ENCODE peak calls at places on chromosomes 7 and 10, in seven cellular contexts. P is A549, C is mesothelial cell of epicardium, D is body of pancreas, J is GM13976, X is fibroblast of pulmonary artery, W is Calu3. Y is an unnamed sample.

GRCh38 chr10:92377962-92378361 is 87.0 kb downstream of the MARCHF5 start:
- DNase-seq in P (no peak), C (no peak), D (no peak), J (no peak), X (no peak), W (no peak), Y (no peak)

GRCh38 chr10:63083904-63084689 is 49.0 kb upstream of the NRBF2 start:
- DNase-seq in P (peak), C (no peak), D (peak), J (peak), X (peak), W (peak), Y (peak)

GRCh38 chr7:41886257-41886905 is 183.5 kb upstream of the INHBA start:
- DNase-seq in P (no peak), C (no peak), D (peak), J (no peak), X (peak), W (no peak), Y (no peak)

GRCh38 chr7:24608504-24608903 is 35.3 kb downstream of the PALS2 start:
- DNase-seq in P (no peak), C (no peak), D (no peak), J (no peak), X (no peak), W (no peak), Y (no peak)

GRCh38 chr10:80459047-80459865 is 5.1 kb downstream of the TSPAN14 start:
- DNase-seq in P (no peak), C (no peak), D (peak), J (peak), X (peak), W (peak), Y (peak)

GRCh38 chr10:79055892-79056291 is 12.9 kb upstream of the ZMIZ1 start:
- DNase-seq in P (no peak), C (no peak), D (no peak), J (no peak), X (no peak), W (no peak), Y (no peak)

GRCh38 chr10:48535416-48536225 is 69.3 kb downstream of the ARHGAP22 start:
- DNase-seq in P (no peak), C (no peak), D (no peak), J (no peak), X (no peak), W (no peak), Y (no peak)

GRCh38 chr10:43049081-43049551 is 27.8 kb upstream of the RET start:
- DNase-seq in P (no peak), C (no peak), D (no peak), J (no peak), X (no peak), W (no peak), Y (no peak)

GRCh38 chr10:43254881-43255643 is 11.8 kb downstream of the RASGEF1A start:
- DNase-seq in P (no peak), C (no peak), D (no peak), J (peak), X (no peak), W (no peak), Y (no peak)

GRCh38 chr7:155164316-155164715 is 94.2 kb downstream of the HTR5A start:
- DNase-seq in P (no peak), C (no peak), D (no peak), J (no peak), X (no peak), W (no peak), Y (no peak)

GRCh38 chr10:19245889-19246841 is 197.6 kb downstream of the MALRD1 start:
- DNase-seq in P (no peak), C (no peak), D (no peak), J (no peak), X (peak), W (no peak), Y (no peak)

GRCh38 chr10:53025172-53025651 is 252.6 kb upstream of the MBL2 start:
- DNase-seq in P (no peak), C (no peak), D (peak), J (no peak), X (peak), W (no peak), Y (no peak)

GRCh38 chr10:46035923-46036849 is 5.8 kb upstream of the NCOA4 start:
- DNase-seq in P (no peak), C (no peak), D (no peak), J (no peak), X (no peak), W (no peak), Y (no peak)

GRCh38 chr7:157570531-157571200 is 233.9 kb downstream of the DNAJB6 start:
- DNase-seq in P (no peak), C (no peak), D (no peak), J (no peak), X (no peak), W (no peak), Y (no peak)

GRCh38 chr7:38296059-38296857 is 22.8 kb upstream of the TARP start:
- DNase-seq in P (no peak), C (no peak), D (no peak), J (no peak), X (no peak), W (no peak), Y (no peak)

GRCh38 chr10:108166401-108166800 is 1001.9 kb upstream of the SORCS1 start:
- DNase-seq in P (no peak), C (no peak), D (no peak), J (no peak), X (no peak), W (no peak), Y (no peak)

GRCh38 chr7:127845497-127846214 is 185.6 kb downstream of the LRRC4 start:
- DNase-seq in P (no peak), C (no peak), D (no peak), J (no peak), X (no peak), W (no peak), Y (no peak)

GRCh38 chr7:32415936-32416335 is 74.2 kb downstream of the LSM5 start:
- DNase-seq in P (no peak), C (no peak), D (no peak), J (no peak), X (no peak), W (no peak), Y (no peak)

GRCh38 chr7:156257904-156258303 is 382.7 kb upstream of the RNF32 start:
- DNase-seq in P (no peak), C (no peak), D (no peak), J (no peak), X (no peak), W (no peak), Y (no peak)

GRCh38 chr7:12092499-12093130 is 118.5 kb upstream of the TMEM106B start:
- DNase-seq in P (no peak), C (no peak), D (no peak), J (no peak), X (peak), W (no peak), Y (no peak)

GRCh38 chr7:105988277-105988676 is 25.2 kb downstream of the CDHR3 start:
- DNase-seq in P (no peak), C (no peak), D (no peak), J (no peak), X (no peak), W (no peak), Y (no peak)

GRCh38 chr7:156962145-156962544 is 12.6 kb downstream of the NOM1 start:
- DNase-seq in P (no peak), C (no peak), D (no peak), J (no peak), X (no peak), W (no peak), Y (no peak)

GRCh38 chr10:43075612-43076003 is 1.3 kb upstream of the RET start:
- DNase-seq in P (peak), C (no peak), D (no peak), J (no peak), X (no peak), W (peak), Y (peak)

GRCh38 chr7:99607548-99607947 is 9.2 kb upstream of the ZSCAN25 start:
- DNase-seq in P (no peak), C (no peak), D (no peak), J (no peak), X (no peak), W (no peak), Y (no peak)

GRCh38 chr10:114565066-114565465 is 93.0 kb downstream of the ABLIM1 start:
- DNase-seq in P (no peak), C (no peak), D (no peak), J (no peak), X (no peak), W (no peak), Y (no peak)

GRCh38 chr7:130896051-130896881 is 162.3 kb upstream of the KLF14 start:
- DNase-seq in P (no peak), C (no peak), D (no peak), J (no peak), X (peak), W (no peak), Y (no peak)

GRCh38 chr10:124306922-124307371 is 111.8 kb downstream of the OAT start:
- DNase-seq in P (no peak), C (no peak), D (no peak), J (no peak), X (no peak), W (no peak), Y (no peak)

GRCh38 chr7:43942997-43943701 is 16.9 kb downstream of the UBE2D4 start:
- DNase-seq in P (no peak), C (no peak), D (peak), J (no peak), X (no peak), W (peak), Y (no peak)

GRCh38 chr7:148609045-148609725 is 18.6 kb downstream of the C7orf33 start:
- DNase-seq in P (no peak), C (no peak), D (no peak), J (no peak), X (peak), W (no peak), Y (no peak)

GRCh38 chr10:114576132-114576487 is 82.0 kb downstream of the ABLIM1 start:
- DNase-seq in P (no peak), C (no peak), D (no peak), J (no peak), X (no peak), W (no peak), Y (no peak)

GRCh38 chr10:4234661-4235060 is 449.7 kb upstream of the KLF6 start:
- DNase-seq in P (no peak), C (no peak), D (no peak), J (no peak), X (peak), W (no peak), Y (no peak)

GRCh38 chr10:5555031-5555510 is 30.3 kb downstream of the CALML3 start:
- DNase-seq in P (no peak), C (no peak), D (no peak), J (no peak), X (no peak), W (no peak), Y (no peak)

GRCh38 chr7:106418094-106418493 is 133.3 kb upstream of the NAMPT start:
- DNase-seq in P (no peak), C (no peak), D (peak), J (no peak), X (peak), W (peak), Y (no peak)

GRCh38 chr7:74185636-74186035 is 11.5 kb downstream of the EIF4H start:
- DNase-seq in P (no peak), C (no peak), D (no peak), J (no peak), X (peak), W (no peak), Y (no peak)

GRCh38 chr7:74183142-74183541 is 9.0 kb downstream of the EIF4H start:
- DNase-seq in P (no peak), C (no peak), D (peak), J (no peak), X (no peak), W (no peak), Y (no peak)

GRCh38 chr7:74182453-74183090 is 8.4 kb downstream of the EIF4H start:
- DNase-seq in P (no peak), C (no peak), D (peak), J (no peak), X (no peak), W (no peak), Y (no peak)

GRCh38 chr7:74185016-74185415 is 10.9 kb downstream of the EIF4H start:
- DNase-seq in P (no peak), C (no peak), D (no peak), J (no peak), X (no peak), W (no peak), Y (no peak)

DNA sequence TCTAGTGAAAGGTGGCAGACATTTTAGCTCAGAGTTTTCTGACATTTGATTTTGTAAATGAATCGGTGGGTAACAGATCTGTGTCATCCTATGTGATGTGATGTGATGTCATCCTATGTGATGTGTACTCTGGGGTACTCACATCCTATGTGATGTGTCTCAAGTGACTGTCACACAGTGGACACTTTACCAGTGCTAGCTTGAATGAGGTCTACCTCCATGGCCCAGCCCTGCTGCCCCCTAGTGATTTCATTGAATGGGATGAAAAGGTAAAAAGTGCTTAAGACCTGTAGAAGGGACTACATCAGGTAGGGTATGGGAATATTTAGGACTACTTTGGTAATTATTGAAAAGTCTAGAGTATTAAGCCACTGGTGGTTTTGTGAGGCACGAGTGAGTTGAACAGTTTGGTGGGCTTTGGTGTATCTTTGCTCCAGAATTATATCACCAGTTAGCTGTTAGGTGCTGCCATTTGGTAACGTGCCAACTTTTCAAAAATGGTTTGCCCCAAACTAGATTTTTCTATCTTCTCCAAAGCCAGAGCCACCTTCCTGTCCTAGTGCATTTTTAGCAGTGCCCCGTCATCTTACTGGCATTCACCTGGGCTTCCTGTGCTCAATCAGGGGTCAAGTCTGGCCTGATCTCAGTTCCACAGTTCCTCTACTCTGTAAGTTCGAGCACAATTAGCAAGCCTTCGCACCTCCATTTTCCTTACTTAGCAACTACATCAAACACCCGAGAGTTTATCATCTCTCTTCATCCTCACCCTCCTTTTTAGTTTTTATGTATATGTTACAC is 9.7 kb downstream of the EIF4H start:
- DNase-seq in P (peak), C (no peak), D (peak), J (no peak), X (no peak), W (peak), Y (no peak)
- TF ChIP-seq CTCF in P (peak), C (no peak), D (peak), J (peak), X (peak), W (no peak), Y (peak)

DNA sequence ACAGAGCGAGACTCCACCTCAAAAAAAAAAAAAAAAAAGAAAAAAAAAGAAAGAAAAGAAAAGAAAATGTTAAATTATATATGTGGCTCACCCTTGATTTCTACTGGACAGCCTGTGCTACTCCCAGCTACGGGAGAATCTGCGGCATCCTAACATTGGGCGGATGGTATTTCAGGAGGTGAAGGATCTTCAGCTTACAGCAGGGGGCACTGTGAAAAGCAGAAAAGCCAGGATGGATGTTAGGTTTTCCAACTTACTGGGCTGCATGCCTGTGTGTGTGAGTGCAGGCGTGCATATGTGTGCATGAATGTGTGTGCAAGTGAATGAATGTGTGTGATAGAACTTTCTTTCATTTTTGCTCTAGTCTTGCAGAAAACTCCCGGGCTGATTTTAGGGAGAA is 1066.5 kb downstream of the TYW1 start:
- DNase-seq in P (no peak), C (no peak), D (no peak), J (no peak), X (no peak), W (no peak), Y (no peak)
- TF ChIP-seq CTCF in P (peak), C (peak), D (peak), J (no peak), X (no peak), W (no peak), Y (peak)

GRCh38 chr7:3924277-3924676 is 623.2 kb downstream of the SDK1 start:
- DNase-seq in P (no peak), C (no peak), D (no peak), J (no peak), X (no peak), W (no peak), Y (no peak)

GRCh38 chr7:3917466-3917865 is 616.4 kb downstream of the SDK1 start:
- DNase-seq in P (no peak), C (no peak), D (no peak), J (no peak), X (no peak), W (peak), Y (no peak)

GRCh38 chr7:3918576-3918975 is 617.5 kb downstream of the SDK1 start:
- DNase-seq in P (no peak), C (no peak), D (no peak), J (no peak), X (no peak), W (no peak), Y (no peak)

GRCh38 chr7:3923307-3923918 is 622.4 kb downstream of the SDK1 start:
- DNase-seq in P (no peak), C (no peak), D (peak), J (no peak), X (no peak), W (no peak), Y (no peak)

DNA sequence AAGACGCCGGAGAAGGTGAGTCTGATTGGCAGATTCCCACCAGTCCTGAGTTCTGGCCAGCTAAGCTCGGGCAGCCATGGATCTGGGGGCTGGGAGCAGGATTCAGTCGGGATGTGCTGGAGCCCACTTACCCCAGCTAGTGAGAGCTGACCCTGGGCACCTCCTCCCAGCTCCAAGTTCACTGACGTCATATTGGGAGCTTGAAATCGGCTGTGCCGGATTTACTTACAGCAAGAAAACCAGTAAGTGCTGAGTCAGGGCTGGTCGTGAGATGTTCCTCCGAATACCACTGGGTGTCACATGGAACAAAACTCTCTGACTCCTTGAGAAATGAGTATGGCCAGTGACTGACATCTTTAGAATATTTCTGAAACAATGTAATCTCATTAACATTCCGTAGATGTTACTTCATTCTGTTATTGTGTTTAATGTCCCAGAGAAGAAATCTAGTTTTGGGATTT is 621.2 kb downstream of the SDK1 start:
- DNase-seq in P (peak), C (no peak), D (peak), J (no peak), X (peak), W (peak), Y (no peak)
- TF ChIP-seq CTCF in P (peak), C (no peak), D (peak), J (no peak), X (peak), W (peak), Y (no peak)

GRCh38 chr10:115829501-115830215 is 443.3 kb downstream of the GFRA1 start:
- DNase-seq in P (no peak), C (no peak), D (no peak), J (no peak), X (peak), W (no peak), Y (no peak)
- TF ChIP-seq CTCF in P (peak), C (no peak), D (peak), J (no peak), X (peak), W (no peak), Y (no peak)

GRCh38 chr10:50295367-50295766 is 44.1 kb upstream of the ASAH2 start:
- DNase-seq in P (no peak), C (no peak), D (no peak), J (no peak), X (no peak), W (no peak), Y (no peak)

GRCh38 chr10:50289196-50289595 is 37.9 kb upstream of the ASAH2 start:
- DNase-seq in P (no peak), C (no peak), D (no peak), J (no peak), X (no peak), W (no peak), Y (no peak)

GRCh38 chr10:50293508-50294320 is 42.4 kb upstream of the ASAH2 start:
- DNase-seq in P (no peak), C (no peak), D (no peak), J (no peak), X (no peak), W (no peak), Y (no peak)

GRCh38 chr10:50294582-50294981 is 43.3 kb upstream of the ASAH2 start:
- DNase-seq in P (no peak), C (no peak), D (no peak), J (no peak), X (no peak), W (no peak), Y (no peak)

DNA sequence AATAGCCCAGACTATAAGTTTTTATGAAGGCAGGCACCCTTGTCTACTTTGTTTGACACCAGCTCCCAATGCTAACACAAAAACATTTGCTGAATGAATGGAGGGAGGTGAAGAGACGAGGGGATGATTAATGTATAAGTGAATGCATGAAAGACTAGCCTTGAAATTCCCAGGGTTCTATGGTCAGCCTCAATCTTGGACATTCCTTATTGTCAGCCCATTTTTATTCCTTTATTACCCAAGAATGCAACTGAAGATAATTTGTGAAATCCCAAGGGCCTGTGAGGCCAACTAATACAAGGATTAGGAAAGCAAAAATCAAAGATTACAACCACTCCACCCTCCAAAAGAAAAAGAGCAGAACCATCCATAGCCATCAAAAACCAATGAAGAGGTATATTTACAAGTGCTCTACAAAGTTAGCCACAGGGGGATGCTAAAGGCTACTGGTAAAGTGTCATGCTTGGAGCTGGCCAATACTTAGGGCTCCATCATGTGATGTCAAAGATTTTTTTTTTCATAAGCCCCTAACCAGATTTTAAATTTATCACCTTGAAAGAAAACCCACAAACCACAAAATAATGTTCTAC is 40.0 kb upstream of the ASAH2 start:
- DNase-seq in P (no peak), C (no peak), D (no peak), J (peak), X (peak), W (no peak), Y (peak)
- TF ChIP-seq CTCF in P (peak), C (no peak), D (peak), J (peak), X (peak), W (no peak), Y (peak)

DNA sequence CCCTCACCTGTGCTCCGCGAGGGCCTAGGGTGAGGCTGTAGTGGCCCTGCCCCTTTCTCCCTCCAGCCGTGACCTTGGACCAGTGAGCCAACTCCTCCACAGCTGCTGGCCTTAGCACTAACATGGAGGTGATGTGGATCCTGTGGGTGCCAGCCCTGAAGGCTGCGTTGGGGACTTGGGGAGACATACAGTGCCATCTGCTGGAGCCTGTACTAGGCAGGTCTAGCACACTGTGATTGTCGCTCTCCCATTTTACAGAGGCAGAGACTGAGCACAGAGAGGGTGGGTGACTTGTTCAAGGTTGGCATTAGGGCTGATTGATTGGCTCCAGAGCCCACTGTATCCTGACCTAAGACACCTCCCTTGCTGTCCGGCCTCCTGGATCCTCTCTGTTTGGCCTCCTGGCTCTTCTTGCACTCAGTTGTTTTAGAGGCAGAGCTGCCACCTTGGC is 37.6 kb downstream of the PRF1 start:
- DNase-seq in P (no peak), C (no peak), D (no peak), J (no peak), X (no peak), W (no peak), Y (no peak)
- TF ChIP-seq CTCF in P (no peak), C (no peak), D (no peak), J (no peak), X (no peak), W (no peak), Y (no peak)

Y was measured in GM13977.